ENCODE peak calls at places on chromosomes 3 and 15, in four cellular contexts. C is GM20000, X is nephron progenitor cell, O is HCT116. Q is an unnamed sample.

GRCh38 chr15:78065284-78065872 is 12.1 kb downstream of the TBC1D2B start:
- DNase-seq in C (no peak), X (no peak), O (no peak), Q (no peak)

GRCh38 chr15:91849749-91850161 is 3.8 kb upstream of the SLCO3A1 start:
- DNase-seq in C (no peak), X (no peak), O (peak; percentile 35), Q (no peak)

GRCh38 chr3:54053201-54053600 is 69.2 kb upstream of the CACNA2D3 start:
- DNase-seq in C (no peak), X (no peak), O (no peak), Q (no peak)

GRCh38 chr3:127536818-127537810 is 53.4 kb downstream of the TPRA1 start:
- DNase-seq in C (no peak), X (peak; percentile 38), O (no peak), Q (peak; percentile 29)

GRCh38 chr3:60055765-60056164 is 1005.9 kb upstream of the CFAP20DC start:
- DNase-seq in C (no peak), X (no peak), O (no peak), Q (no peak)

GRCh38 chr3:37996785-37997301 is 6.3 kb downstream of the VILL start:
- DNase-seq in C (peak; percentile 83), X (peak; percentile 87), O (peak; percentile 79), Q (peak; percentile 80)

GRCh38 chr3:2099028-2099671 is 484 bp downstream of the CNTN4 start:
- DNase-seq in C (no peak), X (peak; percentile 56), O (no peak), Q (peak; percentile 28)

GRCh38 chr3:178850452-178851166 is 221.0 kb downstream of the ZMAT3 start:
- DNase-seq in C (no peak), X (no peak), O (no peak), Q (no peak)

GRCh38 chr15:68679961-68680371 is 101.2 kb downstream of the CORO2B start:
- DNase-seq in C (no peak), X (no peak), O (no peak), Q (no peak)

GRCh38 chr15:33722005-33722672 is 246.2 kb upstream of the CHRM5 start:
- DNase-seq in C (no peak), X (no peak), O (no peak), Q (no peak)

GRCh38 chr3:195204360-195205166 is 66.4 kb downstream of the XXYLT1 start:
- DNase-seq in C (peak; percentile 29), X (peak; percentile 53), O (no peak), Q (no peak)

GRCh38 chr3:31532587-31533168 is at the start of gene STT3B:
- DNase-seq in C (peak; percentile 87), X (no peak), O (peak; percentile 40), Q (peak; percentile 63)

GRCh38 chr3:176202652-176203051 is 994.6 kb downstream of the TBL1XR1 start:
- DNase-seq in C (no peak), X (no peak), O (no peak), Q (no peak)

GRCh38 chr3:13173186-13173585 is 100.0 kb upstream of the IQSEC1 start:
- DNase-seq in C (no peak), X (no peak), O (no peak), Q (no peak)

GRCh38 chr15:101123222-101123910 is 128.5 kb downstream of the CHSY1 start:
- DNase-seq in C (no peak), X (no peak), O (no peak), Q (no peak)

GRCh38 chr15:83092309-83092976 is 15.0 kb upstream of the TM6SF1 start:
- DNase-seq in C (peak; percentile 65), X (no peak), O (no peak), Q (no peak)

GRCh38 chr15:87733005-87733404 is 523.5 kb downstream of the NTRK3 start:
- DNase-seq in C (no peak), X (peak; percentile 17), O (no peak), Q (no peak)

GRCh38 chr3:58173029-58173669 is 37.6 kb downstream of the DNASE1L3 start:
- DNase-seq in C (no peak), X (no peak), O (no peak), Q (no peak)

GRCh38 chr15:33200903-33201302 is 6.4 kb upstream of the FMN1 start:
- DNase-seq in C (no peak), X (no peak), O (no peak), Q (no peak)

GRCh38 chr3:40851836-40852235 is 327.1 kb downstream of the ZNF621 start:
- DNase-seq in C (no peak), X (no peak), O (no peak), Q (no peak)

GRCh38 chr15:57470543-57470942 is 94.2 kb downstream of the CGNL1 start:
- DNase-seq in C (no peak), X (no peak), O (no peak), Q (no peak)

GRCh38 chr3:140384876-140385275 is 293.0 kb upstream of the TRIM42 start:
- DNase-seq in C (no peak), X (no peak), O (no peak), Q (no peak)

GRCh38 chr3:36740822-36741221 is 23.5 kb downstream of the DCLK3 start:
- DNase-seq in C (no peak), X (no peak), O (no peak), Q (no peak)

GRCh38 chr3:79538-79937 is 117.0 kb upstream of the CHL1 start:
- DNase-seq in C (no peak), X (no peak), O (no peak), Q (no peak)

GRCh38 chr3:10023587-10024310 is 2.5 kb upstream of the FANCD2 start:
- DNase-seq in C (no peak), X (peak; percentile 64), O (no peak), Q (no peak)

GRCh38 chr15:96409231-96410138 is 79.0 kb downstream of the NR2F2 start:
- DNase-seq in C (peak; percentile 26), X (peak; percentile 53), O (no peak), Q (no peak)

GRCh38 chr15:76648732-76649444 is 256.3 kb downstream of the SCAPER start:
- DNase-seq in C (no peak), X (no peak), O (no peak), Q (no peak)

GRCh38 chr15:67303490-67304363 is 49.1 kb downstream of the IQCH start:
- DNase-seq in C (peak; percentile 39), X (no peak), O (peak; percentile 42), Q (no peak)

GRCh38 chr15:92655178-92655995 is at the start of gene FAM174B:
- DNase-seq in C (peak; percentile 83), X (peak; percentile 81), O (no peak), Q (peak; percentile 52)

GRCh38 chr15:96869122-96869521 is 538.6 kb downstream of the NR2F2 start:
- DNase-seq in C (no peak), X (no peak), O (no peak), Q (no peak)

GRCh38 chr15:60898896-60899295 is 330.2 kb downstream of the RORA start:
- DNase-seq in C (no peak), X (no peak), O (no peak), Q (no peak)

GRCh38 chr15:39232512-39232911 is 348.4 kb upstream of the THBS1 start:
- DNase-seq in C (no peak), X (no peak), O (no peak), Q (no peak)

GRCh38 chr3:141738636-141739363 is 702 bp downstream of the RNF7 start:
- DNase-seq in C (peak; percentile 27), X (no peak), O (no peak), Q (no peak)

GRCh38 chr3:52223449-52224408 is 1.7 kb downstream of the TLR9 start:
- DNase-seq in C (no peak), X (no peak), O (no peak), Q (no peak)

GRCh38 chr15:65333441-65333820 is 29.0 kb downstream of the RNU5B-1 start:
- DNase-seq in C (no peak), X (no peak), O (no peak), Q (no peak)

DNA sequence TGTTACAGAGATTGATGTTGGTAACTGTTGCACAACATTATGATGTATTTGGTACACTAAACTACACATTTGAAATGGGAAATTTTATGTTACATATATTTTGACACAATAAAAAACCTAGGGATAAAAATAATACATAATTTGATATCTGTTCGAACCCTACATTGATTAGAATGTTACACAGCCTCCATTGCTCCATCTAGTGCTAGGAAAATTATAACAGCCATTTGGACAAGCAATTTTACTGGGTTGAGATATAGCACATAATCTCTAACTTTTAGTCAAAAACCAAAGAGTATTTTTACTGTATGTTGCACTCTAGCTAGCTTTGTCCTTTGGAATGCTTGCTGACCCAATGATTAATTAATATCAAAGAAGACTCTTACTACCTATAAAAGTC is 108.1 kb downstream of the LSAMP start:
- DNase-seq in C (no peak), X (no peak), O (no peak), Q (no peak)
- TF ChIP-seq CTCF in C (no peak), X (no peak), O (peak; percentile 29), Q (peak; percentile 17)

GRCh38 chr3:81416812-81417211 is 344.6 kb downstream of the GBE1 start:
- DNase-seq in C (no peak), X (no peak), O (no peak), Q (no peak)

DNA sequence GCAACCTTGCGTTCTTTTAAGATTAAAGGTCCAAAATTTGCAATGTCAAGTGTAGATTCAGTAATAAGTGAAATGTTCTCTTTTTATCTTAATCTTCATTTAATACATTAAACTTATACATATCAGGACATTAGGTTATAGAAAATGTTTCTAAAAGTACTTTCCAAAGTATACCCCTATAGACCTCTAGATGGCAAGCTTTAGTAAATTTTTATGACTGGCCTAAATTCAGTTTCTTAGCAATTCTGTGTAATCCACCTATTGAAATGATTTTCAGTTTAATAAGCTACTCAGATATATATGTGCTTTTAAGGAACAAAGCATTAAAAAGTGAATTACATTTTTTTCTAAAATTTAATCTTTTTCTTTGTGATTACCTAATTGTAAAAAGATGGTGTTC is 342.2 kb downstream of the GBE1 start:
- DNase-seq in C (peak; percentile 8), X (no peak), O (no peak), Q (no peak)
- TF ChIP-seq CTCF in C (peak; percentile 12), X (peak; percentile 44), O (peak; percentile 43), Q (peak; percentile 65)

GRCh38 chr15:47194718-47195117 is 522.6 kb upstream of the SEMA6D start:
- DNase-seq in C (no peak), X (no peak), O (no peak), Q (no peak)
- TF ChIP-seq CTCF in C (no peak), X (no peak), O (no peak), Q (peak; percentile 63)

DNA sequence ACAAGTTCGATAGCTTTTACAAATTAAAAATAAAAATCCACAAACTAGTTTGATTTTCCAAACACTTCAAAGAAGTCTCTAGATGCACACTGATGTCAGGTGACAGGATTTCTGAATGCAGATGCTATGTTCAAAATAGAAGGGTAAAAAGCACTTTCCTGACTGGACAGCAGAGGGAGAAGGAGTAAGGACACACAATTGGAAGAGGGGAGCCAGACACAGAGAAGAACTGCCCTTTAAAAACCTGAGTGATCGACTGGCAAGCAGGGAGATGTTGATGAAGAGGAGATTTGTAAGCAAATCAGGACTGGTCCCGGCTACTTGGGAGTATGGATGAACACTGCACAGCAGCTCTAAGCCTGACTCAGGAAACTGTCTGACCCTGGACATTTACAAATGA is 612.8 kb downstream of the MAGI1 start:
- DNase-seq in C (no peak), X (no peak), O (no peak), Q (no peak)
- TF ChIP-seq CTCF in C (no peak), X (peak; percentile 41), O (peak; percentile 41), Q (peak; percentile 61)

GRCh38 chr3:124281453-124282316 is 289.8 kb upstream of the ROPN1 start:
- DNase-seq in C (peak; percentile 40), X (no peak), O (no peak), Q (no peak)
- TF ChIP-seq CTCF in C (peak; percentile 13), X (peak; percentile 34), O (peak; percentile 40), Q (peak; percentile 62)

GRCh38 chr15:89399390-89400120 is 64.9 kb upstream of the POLG start:
- DNase-seq in C (peak; percentile 92), X (peak; percentile 52), O (no peak), Q (peak; percentile 48)
- TF ChIP-seq CTCF in C (peak; percentile 60), X (peak; percentile 30), O (peak; percentile 54), Q (peak; percentile 57)